ENCODE peak calls at places on chromosomes 4 and X, in four cellular contexts. E, V, W and Z are unnamed samples.

GRCh38 chr4:8723222-8723980 is 130.8 kb downstream of the CPZ start:
- DNase-seq in W (no peak), V (no peak), E (no peak), Z (no peak)

GRCh38 chrX:132127748-132128147 is at the start of gene FRMD7:
- DNase-seq in E (no peak), W (peak; percentile 4), V (peak; percentile 27), Z (peak; percentile 2)

GRCh38 chr4:26741491-26741871 is 119.2 kb upstream of the STIM2 start:
- DNase-seq in W (peak; percentile 18), E (no peak), V (no peak), Z (no peak)

GRCh38 chr4:41318839-41319530 is 62.3 kb downstream of the UCHL1 start:
- DNase-seq in W (no peak), V (no peak), E (no peak), Z (no peak)

GRCh38 chr4:110071466-110071865 is 126.9 kb downstream of the ELOVL6 start:
- DNase-seq in W (no peak), E (no peak), V (no peak), Z (no peak)

GRCh38 chr4:98802673-98803286 is 126.2 kb downstream of the EIF4E start:
- DNase-seq in E (no peak), V (no peak), W (no peak), Z (no peak)

GRCh38 chr4:111871802-111872201 is 273.5 kb upstream of the FAM241A start:
- DNase-seq in W (no peak), V (no peak), E (no peak), Z (no peak)

GRCh38 chr4:140150886-140151699 is 2.9 kb downstream of the MAML3 start:
- DNase-seq in V (peak; percentile 97), E (no peak), W (peak; percentile 95), Z (peak; percentile 87)

GRCh38 chrX:19888419-19888879 is 1.0 kb upstream of the SH3KBP1 start:
- DNase-seq in W (peak; percentile 82), E (peak; percentile 30), V (peak; percentile 79), Z (peak; percentile 29)

GRCh38 chr4:1792832-1793495 is at the start of gene FGFR3:
- DNase-seq in W (no peak), V (no peak), E (no peak), Z (no peak)

GRCh38 chr4:126614456-126614855 is 1018.3 kb upstream of the INTU start:
- DNase-seq in V (no peak), W (no peak), E (no peak), Z (no peak)

GRCh38 chr4:152102184-152103000 is 341.6 kb upstream of the GATB start:
- DNase-seq in W (peak; percentile 31), E (peak; percentile 9), V (peak; percentile 40), Z (no peak)

GRCh38 chr4:161655148-161655547 is 508.7 kb downstream of the FSTL5 start:
- DNase-seq in W (no peak), V (no peak), E (no peak), Z (no peak)

GRCh38 chr4:168784786-168785461 is 225.1 kb downstream of the CBR4 start:
- DNase-seq in E (no peak), V (peak; percentile 70), W (peak; percentile 22), Z (no peak)

GRCh38 chr4:5722328-5722727 is 11.3 kb downstream of the EVC start:
- DNase-seq in W (peak; percentile 64), V (no peak), E (no peak), Z (no peak)

GRCh38 chr4:141248029-141248428 is 27.3 kb downstream of the ZNF330 start:
- DNase-seq in V (peak; percentile 17), W (peak; percentile 83), E (no peak), Z (no peak)

GRCh38 chr4:6500481-6501135 is 28.2 kb upstream of the PPP2R2C start:
- DNase-seq in V (no peak), W (no peak), E (no peak), Z (no peak)

GRCh38 chr4:139509727-139510410 is 46.1 kb downstream of the SETD7 start:
- DNase-seq in W (no peak), V (no peak), E (no peak), Z (peak; percentile 25)

GRCh38 chrX:129953881-129954280 is 28.6 kb upstream of the BCORL1 start:
- DNase-seq in V (no peak), W (no peak), E (no peak), Z (no peak)

GRCh38 chrX:64894454-64895038 is 81.7 kb downstream of the ZC4H2 start:
- DNase-seq in W (no peak), V (no peak), E (no peak), Z (peak; percentile 53)

GRCh38 chrX:41067721-41068120 is 17.5 kb upstream of the USP9X start:
- DNase-seq in E (no peak), V (no peak), W (no peak), Z (no peak)

GRCh38 chr4:152394786-152395185 is 141.1 kb downstream of the FBXW7 start:
- DNase-seq in V (no peak), W (no peak), E (no peak), Z (no peak)

GRCh38 chrX:84047339-84047738 is 140.7 kb downstream of the RPS6KA6 start:
- DNase-seq in W (no peak), V (no peak), E (no peak), Z (no peak)

GRCh38 chrX:78104447-78105176 is 564 bp downstream of the PGK1 start:
- DNase-seq in E (peak; percentile 4), W (peak; percentile 64), V (peak; percentile 41), Z (peak; percentile 11)

GRCh38 chr4:142380052-142380598 is 466.0 kb downstream of the INPP4B start:
- DNase-seq in V (no peak), W (no peak), E (no peak), Z (no peak)

GRCh38 chr4:101865501-101866062 is 75.1 kb downstream of the BANK1 start:
- DNase-seq in E (peak; percentile 53), V (peak; percentile 76), W (peak; percentile 61), Z (no peak)

DNA sequence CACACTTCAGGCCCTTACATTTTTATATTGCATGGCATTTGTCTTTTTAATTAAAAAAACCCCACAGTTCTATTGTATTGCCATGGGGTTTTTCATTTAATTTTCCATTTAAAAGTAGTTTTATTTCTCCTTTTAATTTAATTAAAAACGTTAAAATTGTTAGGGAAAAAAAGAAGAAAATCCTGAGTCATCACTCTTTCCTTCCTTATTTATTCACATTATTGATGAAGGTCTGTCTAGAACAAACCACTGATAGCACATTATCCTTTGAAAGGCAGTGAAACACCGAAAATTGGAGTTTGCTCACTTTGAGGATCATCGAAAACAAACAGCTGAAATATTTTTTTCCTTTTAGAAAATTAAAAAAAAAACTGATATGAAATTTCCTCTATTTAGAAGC is 759.7 kb upstream of the MAGEB2 start:
- DNase-seq in W (no peak), E (no peak), V (no peak), Z (no peak)
- TF ChIP-seq CTCF in W (no peak), E (no peak), V (no peak), Z (no peak)

DNA sequence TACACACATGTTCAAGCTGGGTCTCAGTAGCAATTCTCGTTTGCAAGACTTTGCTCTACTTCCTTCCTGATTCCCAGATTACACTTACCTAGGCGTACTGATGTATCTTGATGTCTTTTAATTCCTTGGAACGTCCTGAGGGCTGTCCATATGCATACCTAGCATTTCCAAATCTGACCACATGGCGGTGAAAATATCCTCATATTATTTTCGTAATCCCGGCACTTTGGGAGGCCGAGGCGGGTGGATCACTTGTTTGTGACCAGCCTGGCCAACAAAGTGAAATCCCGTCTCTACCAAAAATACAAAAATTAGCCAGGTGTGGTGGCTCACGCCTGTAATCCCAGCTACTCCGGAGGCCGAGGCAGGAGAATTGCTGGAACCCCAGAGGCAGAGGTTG is 1786.3 kb upstream of the TENM3 start:
- DNase-seq in W (no peak), E (no peak), V (no peak), Z (no peak)
- TF ChIP-seq CTCF in W (no peak), E (no peak), V (peak; percentile 4), Z (peak; percentile 56)

GRCh38 chr4:71709961-71710360 is 73.9 kb downstream of the GC start:
- DNase-seq in E (no peak), W (no peak), V (no peak), Z (no peak)
- TF ChIP-seq CTCF in E (peak; percentile 25), W (no peak), V (no peak), Z (no peak)

GRCh38 chr4:128596844-128597243 is 212.7 kb upstream of the JADE1 start:
- DNase-seq in E (no peak), W (no peak), V (peak; percentile 48), Z (no peak)

GRCh38 chr4:128601992-128602695 is 207.4 kb upstream of the JADE1 start:
- DNase-seq in W (peak; percentile 37), E (no peak), V (peak; percentile 80), Z (no peak)

GRCh38 chr4:128597515-128597914 is 212.0 kb upstream of the JADE1 start:
- DNase-seq in W (no peak), E (no peak), V (no peak), Z (no peak)

GRCh38 chr4:128600996-128601857 is 208.3 kb upstream of the JADE1 start:
- DNase-seq in V (peak; percentile 98), W (peak; percentile 93), E (peak; percentile 31), Z (no peak)

DNA sequence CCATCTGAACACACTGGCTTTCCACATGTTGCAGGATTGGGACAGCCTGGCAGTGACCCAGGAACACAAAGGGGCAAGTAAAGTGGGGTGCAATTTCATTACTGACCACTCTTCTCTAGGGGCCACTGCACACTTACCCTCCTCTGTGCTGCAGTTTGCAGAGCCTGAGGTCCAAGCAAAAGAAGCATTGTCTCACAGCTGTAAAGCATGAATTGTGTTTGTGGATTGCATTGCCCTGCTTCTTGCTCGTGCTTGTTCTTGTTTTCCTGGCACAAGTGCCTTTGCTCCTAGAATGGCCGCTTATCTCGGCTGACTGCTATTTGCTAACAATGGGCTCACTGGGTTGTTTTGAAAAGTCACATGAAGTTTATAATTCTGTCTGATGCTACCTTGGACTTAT is 209.1 kb upstream of the JADE1 start:
- DNase-seq in V (peak; percentile 29), E (no peak), W (peak; percentile 12), Z (no peak)
- TF ChIP-seq CTCF in V (no peak), E (no peak), W (no peak), Z (no peak)

GRCh38 chrX:108456971-108457477 is 17.4 kb downstream of the COL4A5 start:
- DNase-seq in W (no peak), V (no peak), E (no peak), Z (no peak)
- TF ChIP-seq CTCF in W (no peak), V (no peak), E (no peak), Z (no peak)

GRCh38 chr4:53709693-53710092 is 118.4 kb upstream of the LNX1 start:
- DNase-seq in E (no peak), V (no peak), W (no peak), Z (no peak)
- TF ChIP-seq CTCF in E (no peak), V (peak; percentile 30), W (peak; percentile 25), Z (no peak)

DNA sequence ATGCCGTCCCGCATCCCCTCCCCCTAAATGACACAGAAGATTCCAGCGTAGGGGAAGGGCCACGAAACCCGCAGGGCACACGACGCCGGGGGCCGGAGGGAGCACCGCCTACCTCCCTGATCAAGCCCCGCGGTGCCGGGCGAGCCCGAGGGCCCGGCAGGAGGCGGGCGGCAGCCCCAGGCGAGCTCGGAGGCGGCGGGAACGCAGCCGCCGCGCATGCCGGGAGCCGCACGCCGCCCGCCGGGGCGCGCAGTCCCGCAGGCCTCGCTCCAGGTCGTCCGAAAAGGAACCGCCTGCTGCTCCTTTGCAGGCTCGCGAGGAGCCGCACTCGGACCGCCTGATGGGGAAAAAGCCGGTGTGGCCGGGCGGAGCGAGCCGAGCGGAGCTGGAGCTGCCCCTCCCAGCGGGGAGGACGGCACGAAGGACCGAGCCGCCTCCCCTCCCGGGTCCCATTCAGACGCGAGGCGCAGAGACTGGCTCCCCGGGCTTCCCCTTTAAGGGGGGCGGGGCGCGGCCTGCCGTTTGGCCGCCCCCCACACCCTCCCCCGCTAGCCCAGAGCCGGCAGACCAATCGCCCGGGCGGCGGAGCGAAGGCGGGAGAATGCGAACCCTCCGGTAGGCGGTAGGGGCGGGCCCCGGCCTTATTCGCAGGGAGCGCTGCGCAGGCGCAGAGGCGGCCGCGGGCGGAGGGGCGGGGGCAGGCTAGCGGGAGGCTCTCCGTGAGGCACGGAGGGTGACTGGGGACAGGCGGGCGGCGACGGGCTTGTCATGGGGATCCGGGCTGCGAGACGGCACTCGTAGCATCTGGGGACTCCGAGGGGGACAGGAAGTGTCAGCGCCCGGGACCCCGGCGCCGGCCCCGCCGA is 561 bp upstream of the ING2 start:
- DNase-seq in W (peak; percentile 97), E (peak; percentile 87), V (peak; percentile 99), Z (peak; percentile 99)
- TF ChIP-seq CTCF in W (peak; percentile 21), E (peak; percentile 17), V (no peak), Z (no peak)